ENCODE peak calls at places on chromosome 14, in ten cellular contexts. V, M, F, P, N, D, J, X, K and R are unnamed samples.

GRCh38 chr14:102831163-102831804 is 54.0 kb downstream of the TRAF3 start:
- DNase-seq in V (no peak), M (no peak), F (no peak), P (no peak), N (no peak), D (no peak), J (no peak), X (no peak), K (no peak), R (no peak)

GRCh38 chr14:54312166-54312801 is 84.5 kb upstream of the CDKN3 start:
- DNase-seq in V (no peak), M (no peak), F (peak; percentile 95), P (no peak), N (no peak), D (no peak), J (no peak), X (peak; percentile 24), K (no peak), R (no peak)

GRCh38 chr14:36663404-36664321 is 2.0 kb downstream of the PAX9 start:
- DNase-seq in V (peak; percentile 56), M (no peak), F (no peak), P (no peak), N (peak; percentile 76), D (no peak), J (peak; percentile 72), X (no peak), K (no peak), R (no peak)

GRCh38 chr14:102508410-102508773 is 1.2 kb downstream of the ANKRD9 start:
- DNase-seq in V (no peak), M (peak; percentile 74), F (no peak), P (peak; percentile 62), N (no peak), D (no peak), J (no peak), X (peak; percentile 60), K (no peak), R (no peak)

GRCh38 chr14:94081386-94081820 is 293 bp downstream of the IFI27L1 start:
- DNase-seq in V (no peak), M (no peak), F (no peak), P (no peak), N (no peak), D (no peak), J (no peak), X (no peak), K (no peak), R (no peak)

GRCh38 chr14:69318901-69319475 is 59.0 kb downstream of the GALNT16 start:
- DNase-seq in V (no peak), M (peak; percentile 47), F (no peak), P (no peak), N (no peak), D (no peak), J (no peak), X (no peak), K (no peak), R (no peak)

GRCh38 chr14:68020999-68021663 is 201.6 kb downstream of the RAD51B start:
- DNase-seq in V (peak; percentile 88), M (no peak), F (no peak), P (no peak), N (no peak), D (no peak), J (no peak), X (no peak), K (no peak), R (no peak)

GRCh38 chr14:87869619-87870583 is 123.1 kb downstream of the GALC start:
- DNase-seq in V (no peak), M (no peak), F (peak; percentile 47), P (no peak), N (peak; percentile 50), D (no peak), J (no peak), X (no peak), K (no peak), R (no peak)

GRCh38 chr14:49424436-49425331 is 161.5 kb downstream of the RPS29 start:
- DNase-seq in V (no peak), M (no peak), F (no peak), P (no peak), N (no peak), D (no peak), J (no peak), X (no peak), K (no peak), R (no peak)

GRCh38 chr14:94697773-94698556 is 71.9 kb downstream of the GSC start:
- DNase-seq in V (no peak), M (no peak), F (peak; percentile 6), P (no peak), N (no peak), D (no peak), J (no peak), X (no peak), K (no peak), R (no peak)

GRCh38 chr14:60226296-60226695 is 22.7 kb upstream of the PPM1A start:
- DNase-seq in V (no peak), M (no peak), F (no peak), P (no peak), N (no peak), D (no peak), J (no peak), X (no peak), K (no peak), R (no peak)

GRCh38 chr14:50816419-50817047 is 14.4 kb downstream of the NIN start:
- DNase-seq in V (no peak), M (no peak), F (peak; percentile 80), P (no peak), N (no peak), D (no peak), J (no peak), X (no peak), K (no peak), R (no peak)

GRCh38 chr14:69430306-69430939 is 31.9 kb downstream of the SLC39A9 start:
- DNase-seq in V (no peak), M (no peak), F (no peak), P (no peak), N (no peak), D (no peak), J (no peak), X (no peak), K (no peak), R (no peak)

GRCh38 chr14:100586520-100587247 is 533 bp downstream of the BEGAIN start:
- DNase-seq in V (peak; percentile 77), M (peak; percentile 66), F (peak; percentile 15), P (peak; percentile 14), N (peak; percentile 67), D (no peak), J (no peak), X (peak; percentile 51), K (peak; percentile 39), R (peak; percentile 35)